ENCODE peak calls at places on chromosomes 4 and X, in five cellular contexts. V is H1, P is stomach, O is heart left ventricle, B is GM12878. A is an unnamed sample.

GRCh38 chr4:7518871-7519637 is 84.3 kb upstream of the PSAPL1 start:
- DNase-seq in V (no peak), P (no peak), O (peak; percentile 81), B (no peak), A (no peak)

GRCh38 chrX:43970528-43970927 is 2.7 kb downstream of the NDP start:
- DNase-seq in V (no peak), P (no peak), O (no peak), B (no peak), A (no peak)

GRCh38 chrX:10447577-10448214 is 172.7 kb downstream of the MID1 start:
- DNase-seq in V (no peak), P (no peak), O (no peak), B (no peak), A (no peak)

GRCh38 chrX:47093248-47093647 is 15.0 kb downstream of the RGN start:
- DNase-seq in V (no peak), P (no peak), O (no peak), B (no peak), A (no peak)

GRCh38 chrX:129786210-129786651 is 6.5 kb downstream of the SASH3 start:
- DNase-seq in V (no peak), P (no peak), O (no peak), B (peak; percentile 77), A (no peak)

GRCh38 chr4:154082760-154083530 is 294.1 kb upstream of the SFRP2 start:
- DNase-seq in V (peak; percentile 23), P (no peak), O (no peak), B (no peak), A (no peak)

GRCh38 chr4:26866203-26866602 is 5.6 kb downstream of the STIM2 start:
- DNase-seq in V (no peak), P (no peak), O (no peak), B (no peak), A (no peak)

GRCh38 chr4:35559559-35560365 is 684.6 kb downstream of the ARAP2 start:
- DNase-seq in V (no peak), P (no peak), O (no peak), B (no peak), A (no peak)

GRCh38 chr4:141730805-141731204 is 94.4 kb downstream of the IL15 start:
- DNase-seq in V (no peak), P (no peak), O (no peak), B (no peak), A (no peak)

GRCh38 chrX:41333994-41334865 is at the start of gene DDX3X:
- DNase-seq in V (no peak), P (peak; percentile 92), O (peak; percentile 91), B (peak; percentile 44), A (peak; percentile 78)

GRCh38 chrX:644304-645023 is 13.9 kb downstream of the SHOX start:
- DNase-seq in V (no peak), P (no peak), O (no peak), B (no peak), A (peak; percentile 72)

GRCh38 chr4:34157546-34157945 is 2086.8 kb downstream of the ARAP2 start:
- DNase-seq in V (no peak), P (no peak), O (no peak), B (no peak), A (no peak)

GRCh38 chr4:28443786-28444412 is 1583.3 kb downstream of the STIM2 start:
- DNase-seq in V (peak; percentile 15), P (no peak), O (no peak), B (no peak), A (no peak)

GRCh38 chrX:119885554-119886428 is 9.9 kb upstream of the AKAP14 start:
- DNase-seq in V (no peak), P (no peak), O (no peak), B (no peak), A (no peak)

GRCh38 chr4:42636591-42636990 is 20.3 kb downstream of the ATP8A1 start:
- DNase-seq in V (no peak), P (no peak), O (no peak), B (no peak), A (no peak)

GRCh38 chr4:77994194-77994721 is 62.9 kb upstream of the FRAS1 start:
- DNase-seq in V (peak; percentile 39), P (no peak), O (no peak), B (no peak), A (no peak)

GRCh38 chr4:2536193-2537010 is at the start of gene FAM193A:
- DNase-seq in V (peak; percentile 100), P (peak; percentile 99), O (peak; percentile 100), B (peak; percentile 94), A (peak; percentile 100)

DNA sequence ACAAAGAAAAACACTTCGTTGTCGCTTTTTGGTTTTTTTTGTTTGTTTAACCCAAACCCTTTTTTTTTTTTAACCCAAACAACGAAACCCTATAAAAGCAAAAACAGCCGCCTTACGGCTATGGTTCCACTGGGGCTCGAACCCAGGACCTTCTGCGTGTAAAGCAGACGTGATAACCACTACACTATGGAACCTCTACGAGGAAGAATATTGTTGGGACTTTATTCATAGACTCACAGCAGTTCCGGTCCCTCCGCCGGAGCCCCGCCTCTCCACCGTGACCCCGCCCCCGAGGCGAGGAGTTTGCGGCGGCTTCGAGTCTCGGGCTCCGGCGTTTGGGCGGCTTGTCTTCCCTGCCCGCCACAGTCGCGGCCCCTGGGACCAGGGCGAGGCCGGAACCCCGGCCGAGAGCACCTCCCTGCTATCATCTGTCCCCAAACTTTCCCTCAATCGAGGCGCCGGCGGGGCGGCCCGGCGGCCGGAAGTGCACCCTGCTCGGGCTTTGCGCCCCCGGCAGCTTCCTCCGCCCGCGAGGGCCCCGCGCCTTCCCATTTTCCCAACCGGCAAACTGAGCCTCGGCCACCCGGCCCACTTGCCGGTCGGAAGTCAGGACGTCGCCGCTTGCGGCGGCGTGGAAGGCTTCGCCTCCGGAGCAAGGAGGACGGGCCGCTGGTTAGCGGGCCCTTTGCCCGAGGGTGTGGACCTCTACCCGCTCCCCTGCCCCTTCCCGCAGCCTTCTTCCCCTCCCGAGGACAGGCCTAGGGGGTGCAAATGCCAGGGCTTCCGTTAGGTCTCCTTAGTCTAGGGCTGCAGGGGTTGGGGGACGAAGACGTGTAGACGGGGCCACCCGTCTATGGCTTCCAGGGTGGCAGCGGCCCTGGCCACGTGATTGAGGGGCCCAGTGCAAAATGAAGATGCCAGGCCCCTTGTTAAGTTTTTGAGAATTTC is 3.2 kb upstream of the RS1 start:
- DNase-seq in V (peak; percentile 21), P (peak; percentile 74), O (peak; percentile 89), B (peak; percentile 64), A (peak; percentile 95)
- TF ChIP-seq POLR2A in V (no peak), P (no peak), O (no peak), B (peak; percentile 70), A (no peak)

GRCh38 chr4:112361181-112361791 is 64.1 kb downstream of the ALPK1 start:
- DNase-seq in V (peak; percentile 44), P (no peak), O (no peak), B (peak; percentile 82), A (no peak)
- TF ChIP-seq CTCF in V (peak; percentile 35), P (no peak), O (no peak), B (no peak), A (no peak)

DNA sequence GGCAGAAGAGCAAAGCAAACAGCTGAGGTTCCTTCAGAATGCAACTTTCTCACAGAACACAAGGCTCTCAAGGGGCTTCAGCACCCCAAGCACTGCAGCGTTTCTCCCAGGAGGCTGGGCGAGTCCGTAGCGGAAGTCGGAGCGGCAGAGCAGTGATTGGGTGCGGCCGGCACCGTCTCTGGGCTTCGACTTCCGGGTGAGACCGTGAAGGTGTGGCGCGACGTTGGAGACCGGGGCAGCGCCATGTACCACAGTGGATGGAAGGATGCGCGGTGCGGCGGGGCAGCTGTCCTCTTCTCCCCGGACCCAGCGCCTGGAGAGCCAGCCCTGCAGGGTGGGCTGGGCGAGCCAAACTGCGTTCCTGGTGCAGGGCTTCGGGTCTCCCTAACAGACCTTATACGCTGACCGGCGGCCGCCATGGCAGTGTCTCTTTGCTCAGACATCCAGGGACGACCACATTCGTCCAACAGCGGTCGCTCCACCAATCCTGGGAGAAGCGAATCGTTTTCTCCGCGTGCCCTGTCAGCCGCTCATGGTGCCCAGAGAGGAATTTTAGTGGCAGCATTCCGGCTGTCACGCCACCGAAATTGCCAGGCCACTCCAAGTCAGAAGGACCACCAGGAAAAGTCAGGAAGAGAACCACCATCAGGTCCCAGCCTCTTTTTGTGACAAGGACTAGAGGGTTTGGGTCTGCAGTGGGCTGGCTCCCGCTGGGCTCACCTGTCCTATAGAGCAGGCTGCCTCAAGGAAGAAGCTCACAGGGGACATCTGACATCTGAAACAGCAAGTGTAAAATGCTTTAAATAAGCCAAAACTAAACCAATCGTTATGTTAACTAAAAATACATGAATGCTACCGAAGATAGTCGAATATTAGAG is 20.5 kb downstream of the TRIM61 start:
- DNase-seq in V (peak; percentile 54), P (peak; percentile 67), O (peak; percentile 86), B (peak; percentile 39), A (peak; percentile 36)
- TF ChIP-seq POLR2A in V (no peak), P (no peak), O (no peak), B (peak; percentile 94), A (no peak)

DNA sequence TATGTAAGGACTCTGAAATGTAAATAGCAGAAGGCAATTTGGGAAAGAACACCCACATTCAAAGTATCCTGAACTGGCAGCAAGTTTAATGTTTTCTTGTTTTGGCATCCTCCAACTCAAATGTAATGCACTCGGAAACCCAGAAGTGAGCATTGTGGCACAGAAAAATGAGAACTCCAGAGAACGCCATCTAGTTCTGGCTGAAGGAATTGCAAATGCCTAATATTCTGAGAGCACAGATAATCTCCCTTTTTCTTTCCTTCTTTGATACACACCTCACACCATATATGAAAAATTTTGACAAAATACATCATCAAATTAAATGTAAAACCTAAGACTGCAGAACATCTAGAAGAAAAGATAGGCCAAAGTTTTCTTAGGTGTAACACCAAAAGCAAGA is 52.1 kb downstream of the PWWP3B start:
- DNase-seq in V (no peak), P (no peak), O (no peak), B (no peak), A (no peak)
- TF ChIP-seq CTCF in V (no peak), P (no peak), O (peak; percentile 5), B (peak; percentile 44), A (no peak)

GRCh38 chr4:182238355-182238931 is 4.8 kb upstream of the TENM3 start:
- DNase-seq in V (peak; percentile 33), P (no peak), O (no peak), B (no peak), A (no peak)

GRCh38 chr4:182240161-182241130 is 2.8 kb upstream of the TENM3 start:
- DNase-seq in V (no peak), P (no peak), O (no peak), B (no peak), A (no peak)

GRCh38 chr4:182235016-182235415 is 8.2 kb upstream of the TENM3 start:
- DNase-seq in V (no peak), P (no peak), O (no peak), B (no peak), A (no peak)

GRCh38 chr4:182231503-182231902 is 11.7 kb upstream of the TENM3 start:
- DNase-seq in V (no peak), P (no peak), O (no peak), B (no peak), A (no peak)

GRCh38 chr4:182236186-182236585 is 7.0 kb upstream of the TENM3 start:
- DNase-seq in V (no peak), P (no peak), O (no peak), B (no peak), A (no peak)
- TF ChIP-seq POLR2A in V (no peak), P (no peak), O (no peak), B (no peak), A (no peak)

DNA sequence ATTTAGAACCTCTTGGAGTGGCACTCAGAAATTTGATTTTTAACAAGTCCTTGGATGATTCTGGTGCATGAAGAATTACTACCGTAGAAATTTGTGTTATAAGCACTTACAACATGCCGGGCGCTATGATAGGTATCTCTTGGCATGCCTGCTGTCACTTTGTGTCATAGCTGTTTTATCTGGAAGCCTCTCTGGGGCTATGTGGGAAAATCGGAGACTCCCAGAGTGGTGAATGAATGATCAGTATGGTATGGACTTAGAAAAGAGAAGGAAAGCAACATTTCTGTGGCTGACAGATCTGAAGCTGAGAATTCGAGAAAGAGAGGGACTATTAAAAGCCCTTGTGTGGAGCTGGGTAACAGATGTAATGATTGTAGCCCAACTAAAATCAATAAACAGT is 177.4 kb upstream of the MAMLD1 start:
- DNase-seq in V (no peak), P (no peak), O (no peak), B (no peak), A (no peak)
- TF ChIP-seq CTCF in V (no peak), P (no peak), O (no peak), B (no peak), A (no peak)